ENCODE peak calls at places on chromosomes 7 and 10, in six cellular contexts. A, B, T, E, S and J are unnamed samples.

GRCh38 chr7:2169923-2170575 is 62.7 kb downstream of the MAD1L1 start:
- DNase-seq in B (no peak), E (no peak), A (peak), S (no peak), T (no peak), J (peak)

GRCh38 chr10:30387646-30388243 is 38.7 kb upstream of the MTPAP start:
- DNase-seq in A (no peak), E (no peak), S (no peak), T (no peak), B (no peak), J (peak)

GRCh38 chr7:30850426-30850825 is 61.2 kb upstream of the AQP1 start:
- DNase-seq in A (no peak), S (no peak), E (no peak), B (no peak), T (no peak), J (no peak)

GRCh38 chr10:43427166-43427825 is 9.6 kb upstream of the ZNF487 start:
- DNase-seq in S (no peak), E (no peak), B (no peak), A (no peak), T (no peak), J (no peak)

GRCh38 chr7:26216044-26216443 is 14.5 kb downstream of the CBX3 start:
- DNase-seq in B (no peak), T (no peak), A (no peak), S (no peak), E (no peak), J (no peak)

GRCh38 chr10:70992436-70992835 is 104.1 kb upstream of the PCBD1 start:
- DNase-seq in S (no peak), E (no peak), A (no peak), T (no peak), B (no peak), J (no peak)

GRCh38 chr10:91051834-91052233 is 130.9 kb upstream of the ANKRD1 start:
- DNase-seq in T (no peak), S (no peak), E (no peak), B (no peak), A (no peak), J (no peak)

GRCh38 chr10:91495402-91495801 is 85.3 kb downstream of the HECTD2 start:
- DNase-seq in T (no peak), S (no peak), A (no peak), B (no peak), E (peak), J (no peak)

GRCh38 chr7:142963993-142964392 is 1.8 kb upstream of the KEL start:
- DNase-seq in A (no peak), T (no peak), B (no peak), S (no peak), E (no peak), J (no peak)

GRCh38 chr7:104791065-104791464 is 222.9 kb upstream of the KMT2E start:
- DNase-seq in A (no peak), T (no peak), S (no peak), E (no peak), B (no peak), J (no peak)

GRCh38 chr10:120253131-120253530 is 203.9 kb upstream of the PLPP4 start:
- DNase-seq in T (no peak), E (no peak), A (no peak), S (no peak), B (no peak), J (peak)

GRCh38 chr7:121342631-121343030 is 13.8 kb downstream of the WNT16 start:
- DNase-seq in B (no peak), E (no peak), S (no peak), T (no peak), A (no peak), J (no peak)

GRCh38 chr7:154385214-154385613 is 333.0 kb downstream of the DPP6 start:
- DNase-seq in A (no peak), E (no peak), B (no peak), S (no peak), T (no peak), J (no peak)

GRCh38 chr7:33243319-33243881 is 114.0 kb downstream of the BBS9 start:
- DNase-seq in A (no peak), E (peak), T (peak), B (peak), S (no peak), J (peak)

GRCh38 chr10:34575882-34576281 is 239.2 kb downstream of the PARD3 start:
- DNase-seq in E (peak), A (no peak), S (no peak), B (peak), T (no peak), J (no peak)

GRCh38 chr7:113424463-113424862 is 306.1 kb upstream of the SMIM30 start:
- DNase-seq in T (no peak), E (no peak), A (no peak), B (no peak), S (no peak), J (no peak)

GRCh38 chr10:14553434-14553833 is 221.3 kb downstream of the FAM107B start:
- DNase-seq in B (peak), S (no peak), T (no peak), A (no peak), E (peak), J (no peak)

GRCh38 chr10:3570855-3571266 is 214.1 kb downstream of the KLF6 start:
- DNase-seq in T (no peak), S (no peak), A (no peak), E (no peak), B (no peak), J (no peak)

GRCh38 chr7:71548746-71549145 is 416.8 kb downstream of the GALNT17 start:
- DNase-seq in A (no peak), S (no peak), B (no peak), E (no peak), T (no peak), J (no peak)

GRCh38 chr7:73718438-73718881 is 1.0 kb downstream of the STX1A start:
- DNase-seq in B (no peak), S (no peak), E (no peak), A (no peak), T (no peak), J (no peak)

GRCh38 chr7:128940494-128941322 is 3.0 kb downstream of the IRF5 start:
- DNase-seq in A (no peak), S (peak), T (no peak), B (no peak), E (no peak), J (no peak)

GRCh38 chr10:120260446-120260845 is 196.6 kb upstream of the PLPP4 start:
- DNase-seq in A (no peak), B (no peak), E (no peak), T (no peak), S (no peak), J (no peak)

GRCh38 chr7:142930126-142930730 is 3.3 kb downstream of the TRPV5 start:
- DNase-seq in S (no peak), B (no peak), A (no peak), E (no peak), T (no peak), J (peak)

GRCh38 chr10:51057925-51058324 is 16.4 kb upstream of the PRKG1 start:
- DNase-seq in E (no peak), A (no peak), S (no peak), T (no peak), B (no peak), J (no peak)

GRCh38 chr7:128005117-128005516 is 26.1 kb downstream of the LRRC4 start:
- DNase-seq in E (no peak), S (no peak), T (no peak), A (no peak), B (no peak), J (no peak)

GRCh38 chr7:36777062-36777461 is 52.8 kb upstream of the AOAH start:
- DNase-seq in E (no peak), A (no peak), S (no peak), T (no peak), B (no peak), J (no peak)

GRCh38 chr7:37759519-37759918 is 76.0 kb downstream of the GPR141 start:
- DNase-seq in B (no peak), S (no peak), E (no peak), A (no peak), T (no peak), J (no peak)

GRCh38 chr10:43287056-43288007 is 20.5 kb upstream of the RASGEF1A start:
- DNase-seq in S (no peak), E (no peak), B (peak), A (no peak), T (no peak), J (no peak)

GRCh38 chr7:13770305-13770704 is 219.2 kb downstream of the ETV1 start:
- DNase-seq in B (no peak), S (no peak), T (no peak), E (peak), A (no peak), J (no peak)

GRCh38 chr7:117873056-117873932 is at the start of gene CTTNBP2:
- DNase-seq in A (peak), B (peak), S (peak), T (peak), E (peak), J (peak)

GRCh38 chr7:2922271-2922691 is 78.2 kb upstream of the GNA12 start:
- DNase-seq in B (no peak), A (no peak), E (no peak), S (no peak), T (no peak), J (no peak)

GRCh38 chr7:102451371-102452054 is 13.2 kb downstream of the ALKBH4 start:
- DNase-seq in S (peak), T (no peak), A (peak), E (no peak), B (no peak), J (peak)

GRCh38 chr10:88901610-88902327 is 21.7 kb downstream of the STAMBPL1 start:
- DNase-seq in T (no peak), B (peak), A (no peak), E (peak), S (no peak), J (peak)

GRCh38 chr10:82683989-82684388 is 809.0 kb downstream of the NRG3 start:
- DNase-seq in A (no peak), S (no peak), B (peak), T (no peak), E (no peak), J (no peak)

GRCh38 chr7:525740-526139 is 6.1 kb upstream of the PDGFA start:
- DNase-seq in A (no peak), E (no peak), S (no peak), B (no peak), T (no peak), J (no peak)

GRCh38 chr10:131653550-131654470 is 247.0 kb upstream of the PPP2R2D start:
- DNase-seq in E (no peak), B (no peak), T (no peak), S (no peak), A (peak), J (no peak)

GRCh38 chr7:108358553-108358952 is 97.7 kb downstream of the NRCAM start:
- DNase-seq in E (peak), S (no peak), A (peak), B (peak), T (no peak), J (peak)

GRCh38 chr10:131586958-131587357 is 275.4 kb upstream of the TCERG1L start:
- DNase-seq in E (no peak), B (no peak), A (no peak), S (no peak), T (no peak), J (no peak)

GRCh38 chr7:76343294-76343930 is 15.4 kb downstream of the YWHAG start:
- DNase-seq in E (peak), B (no peak), A (no peak), S (no peak), T (no peak), J (no peak)

GRCh38 chr7:76342222-76342621 is 16.6 kb downstream of the YWHAG start:
- DNase-seq in B (no peak), T (no peak), A (no peak), E (no peak), S (no peak), J (no peak)

GRCh38 chr7:76338298-76339084 is 20.3 kb downstream of the YWHAG start:
- DNase-seq in E (no peak), A (no peak), S (no peak), B (no peak), T (no peak), J (peak)

GRCh38 chr7:76343931-76344321 is 14.9 kb downstream of the YWHAG start:
- DNase-seq in T (no peak), S (no peak), B (no peak), E (no peak), A (no peak), J (no peak)

GRCh38 chr7:76340617-76341131 is 18.1 kb downstream of the YWHAG start:
- DNase-seq in B (peak), A (no peak), T (no peak), S (no peak), E (peak), J (no peak)
- H4K91ac ChIP-seq in B (peak), A (no peak), T (no peak), S (no peak), E (no peak), J (no peak)

GRCh38 chr10:76308946-76309529 is 877.6 kb downstream of the LRMDA start:
- DNase-seq in S (no peak), E (no peak), T (no peak), B (no peak), A (no peak), J (no peak)

GRCh38 chr10:76310681-76311080 is 879.3 kb downstream of the LRMDA start:
- DNase-seq in T (no peak), A (no peak), E (no peak), S (no peak), B (no peak), J (no peak)

GRCh38 chr10:76306859-76307258 is 875.4 kb downstream of the LRMDA start:
- DNase-seq in A (no peak), T (no peak), B (peak), S (no peak), E (peak), J (no peak)

GRCh38 chr10:76311752-76312699 is 880.6 kb downstream of the LRMDA start:
- DNase-seq in E (no peak), S (no peak), B (peak), A (peak), T (no peak), J (peak)

GRCh38 chr10:76309744-76310441 is 878.5 kb downstream of the LRMDA start:
- DNase-seq in S (no peak), T (no peak), E (peak), A (no peak), B (peak), J (no peak)
- H4K8ac ChIP-seq in S (no peak), T (no peak), E (no peak), A (no peak), B (no peak), J (no peak)

DNA sequence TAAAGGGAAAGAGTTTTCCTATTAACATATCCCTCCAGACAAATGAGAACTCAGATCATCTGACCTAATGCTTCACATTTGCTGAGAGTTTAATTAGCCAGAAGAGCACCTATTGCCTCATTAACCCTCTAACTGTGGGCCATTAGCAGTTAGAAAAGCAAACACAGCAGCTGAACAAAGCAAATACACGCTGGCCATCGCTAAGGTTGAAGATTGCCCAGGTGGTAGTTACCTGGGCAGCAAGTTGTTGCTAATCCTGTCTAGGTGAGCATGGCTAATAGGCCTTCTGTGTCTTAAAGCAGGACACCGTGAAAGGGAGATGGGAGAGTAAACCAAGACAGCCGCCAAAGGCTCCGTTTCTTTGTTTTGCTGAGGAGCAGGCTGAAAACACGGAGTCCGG is 49.9 kb upstream of the UCN3 start:
- DNase-seq in T (no peak), A (no peak), E (no peak), B (no peak), S (no peak), J (no peak)
- H3K9ac ChIP-seq in T (no peak), A (no peak), E (no peak), B (no peak), S (no peak), J (no peak)

DNA sequence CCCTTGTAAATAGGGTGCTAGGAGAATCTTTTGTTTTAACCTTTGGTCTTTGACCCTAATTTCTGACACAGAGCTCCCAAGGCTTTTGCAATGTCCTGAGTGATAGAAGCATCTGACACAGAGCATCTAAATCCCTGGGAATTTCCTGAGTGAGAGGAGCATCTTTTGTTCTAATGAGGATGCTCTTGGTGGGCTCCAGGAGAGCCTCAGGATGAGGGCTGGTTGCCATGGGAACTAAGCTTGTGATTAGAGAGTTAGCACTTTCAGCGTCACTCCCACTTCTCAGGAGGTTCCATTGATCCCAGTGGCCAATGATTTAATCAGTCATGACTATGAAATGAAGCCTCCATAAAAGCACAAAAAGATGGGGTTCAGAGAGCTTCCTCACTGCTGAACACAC is 264.8 kb downstream of the KIF20B start:
- DNase-seq in T (peak), A (no peak), S (no peak), E (no peak), B (no peak), J (no peak)
- H4K91ac ChIP-seq in T (no peak), A (no peak), S (no peak), E (no peak), B (no peak), J (no peak)

GRCh38 chr10:73967544-73967943 is 30.4 kb upstream of the VCL start:
- DNase-seq in E (no peak), B (peak), T (no peak), A (no peak), S (no peak), J (no peak)
- H4K8ac ChIP-seq in E (peak), B (no peak), T (no peak), A (peak), S (peak), J (no peak)